ENCODE peak calls at places on chromosomes 6 and 20, in seven cellular contexts. T, D, P, R, K, B and Q are unnamed samples.

GRCh38 chr6:26021350-26022165 is 59.0 kb downstream of the TRIM38 start:
- DNase-seq in T (peak; percentile 96), D (peak; percentile 98), P (peak; percentile 98), R (peak; percentile 92), K (peak; percentile 87), B (peak; percentile 96), Q (peak; percentile 97)

GRCh38 chr20:40502431-40502992 is 186.5 kb downstream of the MAFB start:
- DNase-seq in T (no peak), D (no peak), P (no peak), R (no peak), K (no peak), B (no peak), Q (no peak)

GRCh38 chr6:17505767-17506280 is 94.3 kb upstream of the FAM8A1 start:
- DNase-seq in T (no peak), D (no peak), P (no peak), R (no peak), K (no peak), B (no peak), Q (no peak)

GRCh38 chr6:78487401-78487800 is 379.9 kb upstream of the IRAK1BP1 start:
- DNase-seq in T (no peak), D (no peak), P (no peak), R (no peak), K (no peak), B (no peak), Q (no peak)

GRCh38 chr20:39309458-39309857 is 347.3 kb downstream of the DHX35 start:
- DNase-seq in T (no peak), D (no peak), P (no peak), R (no peak), K (no peak), B (no peak), Q (no peak)

GRCh38 chr20:44247131-44247571 is at the start of gene GDAP1L1:
- DNase-seq in T (no peak), D (no peak), P (no peak), R (peak; percentile 56), K (no peak), B (peak; percentile 32), Q (no peak)

GRCh38 chr20:45887346-45887715 is at the start of gene SPATA25:
- DNase-seq in T (no peak), D (peak; percentile 59), P (no peak), R (no peak), K (no peak), B (no peak), Q (no peak)

GRCh38 chr20:64121586-64121985 is 14.2 kb upstream of the NPBWR2 start:
- DNase-seq in T (no peak), D (peak; percentile 38), P (peak; percentile 38), R (peak; percentile 11), K (no peak), B (no peak), Q (no peak)

GRCh38 chr20:62235001-62235776 is 3.1 kb upstream of the OSBPL2 start:
- DNase-seq in T (no peak), D (no peak), P (no peak), R (no peak), K (no peak), B (no peak), Q (no peak)

GRCh38 chr20:17625246-17626051 is 55.6 kb downstream of the DSTN start:
- DNase-seq in T (no peak), D (peak; percentile 61), P (peak; percentile 64), R (peak; percentile 35), K (no peak), B (no peak), Q (no peak)

GRCh38 chr6:151493495-151494234 is at the start of gene CCDC170:
- DNase-seq in T (no peak), D (peak; percentile 80), P (no peak), R (peak; percentile 81), K (peak; percentile 25), B (peak; percentile 32), Q (peak; percentile 51)

GRCh38 chr20:53826597-53827291 is 233.1 kb upstream of the ZNF217 start:
- DNase-seq in T (peak; percentile 84), D (peak; percentile 68), P (no peak), R (no peak), K (peak; percentile 54), B (no peak), Q (no peak)

GRCh38 chr20:38840053-38840893 is 34.8 kb downstream of the PPP1R16B start:
- DNase-seq in T (no peak), D (peak; percentile 53), P (no peak), R (no peak), K (no peak), B (no peak), Q (no peak)

GRCh38 chr6:121309768-121310473 is 24.4 kb downstream of the TBC1D32 start:
- DNase-seq in T (no peak), D (no peak), P (no peak), R (no peak), K (no peak), B (no peak), Q (no peak)

GRCh38 chr6:22027226-22027725 is 269.6 kb downstream of the PRL start:
- DNase-seq in T (no peak), D (no peak), P (no peak), R (no peak), K (no peak), B (no peak), Q (no peak)
- H3K27ac ChIP-seq in T (no peak overlapping the region), D (no peak overlapping the region), P (no peak overlapping the region), R (no peak overlapping the region), K (peak overlapping the region; percentile 7), B (peak overlapping the region; percentile 83), Q (peak overlapping the region; percentile 92)

DNA sequence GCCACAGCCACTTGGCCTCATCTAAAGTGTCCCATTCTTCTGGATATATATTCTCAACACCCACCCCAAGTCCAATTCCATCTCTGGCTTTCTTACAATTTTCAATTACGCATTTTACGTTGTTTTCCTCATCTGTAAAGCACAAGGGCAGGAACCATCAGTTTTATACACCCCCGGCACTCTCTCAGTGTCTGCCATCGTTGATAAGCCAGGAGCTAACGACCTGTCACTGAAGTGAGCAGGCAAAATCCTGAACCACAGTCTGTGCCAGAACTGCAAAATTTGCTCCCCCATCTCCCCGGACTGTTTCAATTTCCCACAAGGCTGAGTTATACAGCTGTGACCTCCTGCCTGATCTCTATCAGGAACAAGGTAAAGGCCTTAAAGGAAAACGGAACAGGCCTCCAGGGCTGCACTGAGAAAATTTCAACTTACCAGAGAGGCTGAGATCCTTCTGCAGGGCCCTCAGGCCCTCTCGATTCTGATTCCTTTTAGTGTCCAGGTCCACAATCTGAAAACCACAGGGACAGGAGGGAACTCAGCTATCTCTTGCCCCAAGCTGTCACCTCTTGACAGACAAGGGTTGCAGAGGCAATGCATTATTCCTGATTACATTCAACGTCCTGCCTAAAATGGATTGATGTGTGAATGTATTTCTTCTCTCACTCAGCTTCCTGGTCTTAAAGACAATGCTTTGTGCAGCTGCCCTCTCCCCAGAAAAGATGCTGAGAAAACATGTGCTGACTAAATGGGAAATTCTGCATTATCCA is 1.8 kb downstream of the PDRG1 start:
- DNase-seq in T (no peak), D (no peak), P (no peak), R (no peak), K (no peak), B (no peak), Q (no peak)
- H3K4me3 ChIP-seq in T (peak overlapping the region; percentile 79), D (no peak overlapping the region), P (no peak overlapping the region), R (no peak overlapping the region), K (peak overlapping the region; percentile 100), B (peak overlapping the region; percentile 67), Q (peak overlapping the region; percentile 88)

GRCh38 chr6:149323353-149323752 is 5.8 kb downstream of the TAB2 start:
- DNase-seq in T (no peak), D (no peak), P (no peak), R (no peak), K (no peak), B (no peak), Q (no peak)

GRCh38 chr6:149325648-149326236 is 8.2 kb downstream of the TAB2 start:
- DNase-seq in T (no peak), D (no peak), P (no peak), R (no peak), K (no peak), B (no peak), Q (no peak)

GRCh38 chr6:149324428-149324827 is 6.9 kb downstream of the TAB2 start:
- DNase-seq in T (no peak), D (no peak), P (no peak), R (no peak), K (no peak), B (no peak), Q (no peak)

GRCh38 chr6:149320745-149321240 is 3.3 kb downstream of the TAB2 start:
- DNase-seq in T (no peak), D (no peak), P (no peak), R (no peak), K (no peak), B (no peak), Q (no peak)

GRCh38 chr6:149323925-149324324 is 6.4 kb downstream of the TAB2 start:
- DNase-seq in T (no peak), D (no peak), P (no peak), R (no peak), K (no peak), B (no peak), Q (no peak)
- H3K4me1 ChIP-seq in T (peaks cover 39% of the 10 kb centered on the region), D (peaks cover 13% of the 10 kb centered on the region), P (peaks cover 15% of the 10 kb centered on the region), R (peaks cover 10% of the 10 kb centered on the region), K (peaks cover 74% of the 10 kb centered on the region), B (peaks cover 94% of the 10 kb centered on the region), Q (peaks cover 41% of the 10 kb centered on the region)

DNA sequence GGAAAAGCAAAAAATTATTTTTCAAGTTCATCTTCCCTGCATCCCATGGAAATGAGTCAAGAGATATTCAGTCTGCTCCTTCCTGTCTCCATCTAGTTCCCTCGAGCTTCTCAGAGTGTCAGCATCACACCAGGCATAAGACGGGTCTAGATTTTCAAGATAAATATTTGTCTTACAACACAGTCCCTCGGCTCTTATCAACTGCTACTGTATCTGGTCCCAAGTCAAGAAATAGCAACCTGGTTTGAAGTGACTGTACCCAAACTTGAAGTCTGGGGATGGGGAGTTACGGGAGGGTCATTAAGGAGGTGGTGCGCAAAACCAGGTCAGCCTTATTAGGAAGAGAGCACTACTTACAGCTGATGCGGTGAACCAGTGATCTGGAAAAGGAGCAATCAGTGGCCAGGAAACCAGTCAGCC is 29.8 kb downstream of the ZMYND8 start:
- DNase-seq in T (no peak), D (no peak), P (no peak), R (no peak), K (no peak), B (no peak), Q (no peak)
- H3K27ac ChIP-seq in T (no peak overlapping the region), D (no peak overlapping the region), P (peak overlapping the region; percentile 80), R (no peak overlapping the region), K (peak overlapping the region; percentile 97), B (no peak overlapping the region), Q (no peak overlapping the region)